ENCODE peak calls at places on chromosomes 11 and 22, in nine cellular contexts. One of them, this sample, is unnamed.

GRCh38 chr11:106012744-106013143 is 9.3 kb downstream of the MSANTD4 start:
- DNase-seq in CD4-positive, alpha-beta T cell: no peak
- DNase-seq in HL-60: no peak
- DNase-seq in stimulated activated CD4-positive, alpha-beta T cell treated with anti-CD3 and anti-CD28 coated beads, Interleukin-15, amount 100 ng/mL, for 1 hour: no peak
- DNase-seq in skeletal muscle cell: peak; percentile 40
- DNase-seq in fibroblast of lung: peak; percentile 89
- DNase-seq in astrocyte of the cerebellum: peak; percentile 62
- DNase-seq in occipital lobe: peak; percentile 37
- DNase-seq in choroid plexus epithelial cell: peak; percentile 91
- DNase-seq in this sample: no peak

GRCh38 chr11:95084509-95084908 is 5.1 kb upstream of the ENDOD1 start:
- DNase-seq in stimulated activated CD4-positive, alpha-beta T cell treated with anti-CD3 and anti-CD28 coated beads, Interleukin-15, amount 100 ng/mL, for 1 hour: no peak
- DNase-seq in occipital lobe: peak; percentile 39
- DNase-seq in choroid plexus epithelial cell: peak; percentile 66
- DNase-seq in CD4-positive, alpha-beta T cell: no peak
- DNase-seq in astrocyte of the cerebellum: no peak
- DNase-seq in HL-60: no peak
- DNase-seq in skeletal muscle cell: no peak
- DNase-seq in fibroblast of lung: no peak
- DNase-seq in this sample: no peak

GRCh38 chr11:70577948-70578347 is 179.6 kb downstream of the CTTN start:
- DNase-seq in HL-60: no peak
- DNase-seq in stimulated activated CD4-positive, alpha-beta T cell treated with anti-CD3 and anti-CD28 coated beads, Interleukin-15, amount 100 ng/mL, for 1 hour: no peak
- DNase-seq in fibroblast of lung: no peak
- DNase-seq in occipital lobe: no peak
- DNase-seq in choroid plexus epithelial cell: no peak
- DNase-seq in CD4-positive, alpha-beta T cell: peak; percentile 30
- DNase-seq in skeletal muscle cell: no peak
- DNase-seq in astrocyte of the cerebellum: no peak
- DNase-seq in this sample: no peak

GRCh38 chr11:71421392-71421950 is 26.7 kb downstream of the DHCR7 start:
- DNase-seq in fibroblast of lung: no peak
- DNase-seq in CD4-positive, alpha-beta T cell: no peak
- DNase-seq in HL-60: no peak
- DNase-seq in skeletal muscle cell: no peak
- DNase-seq in stimulated activated CD4-positive, alpha-beta T cell treated with anti-CD3 and anti-CD28 coated beads, Interleukin-15, amount 100 ng/mL, for 1 hour: no peak
- DNase-seq in astrocyte of the cerebellum: no peak
- DNase-seq in choroid plexus epithelial cell: no peak
- DNase-seq in occipital lobe: no peak
- DNase-seq in this sample: no peak

GRCh38 chr11:111843659-111844058 is 27.7 kb downstream of the ALG9 start:
- DNase-seq in astrocyte of the cerebellum: no peak
- DNase-seq in occipital lobe: no peak
- DNase-seq in choroid plexus epithelial cell: no peak
- DNase-seq in stimulated activated CD4-positive, alpha-beta T cell treated with anti-CD3 and anti-CD28 coated beads, Interleukin-15, amount 100 ng/mL, for 1 hour: no peak
- DNase-seq in skeletal muscle cell: no peak
- DNase-seq in fibroblast of lung: no peak
- DNase-seq in CD4-positive, alpha-beta T cell: no peak
- DNase-seq in HL-60: no peak
- DNase-seq in this sample: no peak

GRCh38 chr22:38461057-38461413 is 6.0 kb upstream of the KCNJ4 start:
- DNase-seq in choroid plexus epithelial cell: no peak
- DNase-seq in stimulated activated CD4-positive, alpha-beta T cell treated with anti-CD3 and anti-CD28 coated beads, Interleukin-15, amount 100 ng/mL, for 1 hour: no peak
- DNase-seq in fibroblast of lung: no peak
- DNase-seq in HL-60: no peak
- DNase-seq in CD4-positive, alpha-beta T cell: no peak
- DNase-seq in occipital lobe: no peak
- DNase-seq in astrocyte of the cerebellum: no peak
- DNase-seq in skeletal muscle cell: no peak
- DNase-seq in this sample: no peak

GRCh38 chr11:11731311-11732083 is 109.7 kb upstream of the GALNT18 start:
- DNase-seq in astrocyte of the cerebellum: no peak
- DNase-seq in occipital lobe: no peak
- DNase-seq in HL-60: no peak
- DNase-seq in skeletal muscle cell: peak; percentile 32
- DNase-seq in fibroblast of lung: peak; percentile 48
- DNase-seq in stimulated activated CD4-positive, alpha-beta T cell treated with anti-CD3 and anti-CD28 coated beads, Interleukin-15, amount 100 ng/mL, for 1 hour: no peak
- DNase-seq in CD4-positive, alpha-beta T cell: no peak
- DNase-seq in choroid plexus epithelial cell: peak; percentile 38
- DNase-seq in this sample: no peak

GRCh38 chr11:132453411-132453810 is 1078.9 kb downstream of the OPCML start:
- DNase-seq in fibroblast of lung: no peak
- DNase-seq in CD4-positive, alpha-beta T cell: no peak
- DNase-seq in astrocyte of the cerebellum: no peak
- DNase-seq in skeletal muscle cell: no peak
- DNase-seq in choroid plexus epithelial cell: no peak
- DNase-seq in occipital lobe: no peak
- DNase-seq in HL-60: no peak
- DNase-seq in stimulated activated CD4-positive, alpha-beta T cell treated with anti-CD3 and anti-CD28 coated beads, Interleukin-15, amount 100 ng/mL, for 1 hour: no peak
- DNase-seq in this sample: no peak

GRCh38 chr22:23214398-23214797 is 34.1 kb downstream of the BCR start:
- DNase-seq in skeletal muscle cell: no peak
- DNase-seq in CD4-positive, alpha-beta T cell: no peak
- DNase-seq in fibroblast of lung: no peak
- DNase-seq in astrocyte of the cerebellum: no peak
- DNase-seq in HL-60: no peak
- DNase-seq in choroid plexus epithelial cell: no peak
- DNase-seq in stimulated activated CD4-positive, alpha-beta T cell treated with anti-CD3 and anti-CD28 coated beads, Interleukin-15, amount 100 ng/mL, for 1 hour: no peak
- DNase-seq in occipital lobe: no peak
- DNase-seq in this sample: no peak

GRCh38 chr11:74380746-74381439 is 17.3 kb downstream of the PGM2L1 start:
- DNase-seq in choroid plexus epithelial cell: peak; percentile 62
- DNase-seq in occipital lobe: no peak
- DNase-seq in HL-60: no peak
- DNase-seq in astrocyte of the cerebellum: no peak
- DNase-seq in fibroblast of lung: no peak
- DNase-seq in CD4-positive, alpha-beta T cell: no peak
- DNase-seq in stimulated activated CD4-positive, alpha-beta T cell treated with anti-CD3 and anti-CD28 coated beads, Interleukin-15, amount 100 ng/mL, for 1 hour: no peak
- DNase-seq in skeletal muscle cell: no peak
- DNase-seq in this sample: no peak

GRCh38 chr11:77130763-77131513 is 2.9 kb downstream of the MYO7A start:
- DNase-seq in occipital lobe: no peak
- DNase-seq in skeletal muscle cell: no peak
- DNase-seq in stimulated activated CD4-positive, alpha-beta T cell treated with anti-CD3 and anti-CD28 coated beads, Interleukin-15, amount 100 ng/mL, for 1 hour: no peak
- DNase-seq in fibroblast of lung: peak; percentile 54
- DNase-seq in astrocyte of the cerebellum: peak; percentile 31
- DNase-seq in choroid plexus epithelial cell: peak; percentile 57
- DNase-seq in HL-60: no peak
- DNase-seq in CD4-positive, alpha-beta T cell: no peak
- DNase-seq in this sample: peak; percentile 73

This sample was measured in sciatic nerve.